ENCODE peak calls at places on chromosomes 2 and 18, in four cellular contexts. One of them, this sample, is unnamed.

GRCh38 chr2:170155022-170155722 is 22.8 kb upstream of the MYO3B start:
- DNase-seq in fibroblast of the aortic adventitia: peak; percentile 68
- DNase-seq in pancreas: no peak
- DNase-seq in epithelial cell of esophagus: peak; percentile 54
- DNase-seq in this sample: peak; percentile 64

GRCh38 chr18:57094199-57094598 is 52.7 kb upstream of the BOD1L2 start:
- DNase-seq in fibroblast of the aortic adventitia: no peak
- DNase-seq in pancreas: no peak
- DNase-seq in epithelial cell of esophagus: no peak
- DNase-seq in this sample: no peak

GRCh38 chr2:224929512-224929911 is 112.8 kb downstream of the DOCK10 start:
- DNase-seq in fibroblast of the aortic adventitia: no peak
- DNase-seq in pancreas: no peak
- DNase-seq in epithelial cell of esophagus: no peak
- DNase-seq in this sample: no peak

GRCh38 chr2:189002079-189002478 is 27.9 kb downstream of the COL3A1 start:
- DNase-seq in fibroblast of the aortic adventitia: peak; percentile 87
- DNase-seq in pancreas: no peak
- DNase-seq in epithelial cell of esophagus: peak; percentile 75
- DNase-seq in this sample: peak; percentile 62

GRCh38 chr2:181104512-181105121 is 124.2 kb downstream of the UBE2E3 start:
- DNase-seq in fibroblast of the aortic adventitia: peak; percentile 82
- DNase-seq in pancreas: no peak
- DNase-seq in epithelial cell of esophagus: peak; percentile 63
- DNase-seq in this sample: peak; percentile 57

GRCh38 chr2:1988594-1988993 is 244.3 kb upstream of the PXDN start:
- DNase-seq in fibroblast of the aortic adventitia: no peak
- DNase-seq in pancreas: no peak
- DNase-seq in epithelial cell of esophagus: no peak
- DNase-seq in this sample: no peak

GRCh38 chr18:23814977-23815614 is 125.8 kb downstream of the LAMA3 start:
- DNase-seq in fibroblast of the aortic adventitia: no peak
- DNase-seq in pancreas: no peak
- DNase-seq in epithelial cell of esophagus: no peak
- DNase-seq in this sample: no peak

GRCh38 chr2:111121028-111121872 is 536 bp downstream of the BCL2L11 start:
- DNase-seq in fibroblast of the aortic adventitia: peak; percentile 23
- DNase-seq in pancreas: peak; percentile 46
- DNase-seq in epithelial cell of esophagus: peak; percentile 50
- DNase-seq in this sample: no peak

GRCh38 chr2:183490930-183491329 is 366.7 kb downstream of the NUP35 start:
- DNase-seq in fibroblast of the aortic adventitia: no peak
- DNase-seq in pancreas: no peak
- DNase-seq in epithelial cell of esophagus: peak; percentile 40
- DNase-seq in this sample: no peak

GRCh38 chr2:206456078-206456769 is 12.9 kb downstream of the ADAM23 start:
- DNase-seq in fibroblast of the aortic adventitia: no peak
- DNase-seq in pancreas: no peak
- DNase-seq in epithelial cell of esophagus: no peak
- DNase-seq in this sample: no peak

GRCh38 chr2:5894355-5894754 is 202.2 kb downstream of the SOX11 start:
- DNase-seq in fibroblast of the aortic adventitia: no peak
- DNase-seq in pancreas: no peak
- DNase-seq in epithelial cell of esophagus: no peak
- DNase-seq in this sample: no peak

GRCh38 chr2:65349863-65350262 is 82.5 kb downstream of the SPRED2 start:
- DNase-seq in fibroblast of the aortic adventitia: peak; percentile 81
- DNase-seq in pancreas: no peak
- DNase-seq in epithelial cell of esophagus: peak; percentile 76
- DNase-seq in this sample: peak; percentile 89

GRCh38 chr2:238787507-238787906 is 60.4 kb upstream of the TWIST2 start:
- DNase-seq in fibroblast of the aortic adventitia: no peak
- DNase-seq in pancreas: no peak
- DNase-seq in epithelial cell of esophagus: no peak
- DNase-seq in this sample: peak; percentile 78

GRCh38 chr2:24731923-24732322 is 61.3 kb downstream of the PTRHD1 start:
- DNase-seq in fibroblast of the aortic adventitia: no peak
- DNase-seq in pancreas: no peak
- DNase-seq in epithelial cell of esophagus: no peak
- DNase-seq in this sample: peak; percentile 49

GRCh38 chr2:215724171-215724570 is 288.3 kb upstream of the FN1 start:
- DNase-seq in fibroblast of the aortic adventitia: no peak
- DNase-seq in pancreas: no peak
- DNase-seq in epithelial cell of esophagus: no peak
- DNase-seq in this sample: no peak

GRCh38 chr18:75797046-75797445 is 369.5 kb upstream of the SMIM21 start:
- DNase-seq in fibroblast of the aortic adventitia: no peak
- DNase-seq in pancreas: no peak
- DNase-seq in epithelial cell of esophagus: no peak
- DNase-seq in this sample: no peak

GRCh38 chr18:77550625-77551024 is 301.0 kb downstream of the GALR1 start:
- DNase-seq in fibroblast of the aortic adventitia: no peak
- DNase-seq in pancreas: no peak
- DNase-seq in epithelial cell of esophagus: no peak
- DNase-seq in this sample: no peak

GRCh38 chr2:70995227-70995729 is 605 bp upstream of the TEX261 start:
- DNase-seq in fibroblast of the aortic adventitia: peak; percentile 13
- DNase-seq in pancreas: peak; percentile 27
- DNase-seq in epithelial cell of esophagus: peak; percentile 68
- DNase-seq in this sample: peak; percentile 70

GRCh38 chr2:143525006-143525405 is 395.8 kb downstream of the ARHGAP15 start:
- DNase-seq in fibroblast of the aortic adventitia: peak; percentile 27
- DNase-seq in pancreas: no peak
- DNase-seq in epithelial cell of esophagus: no peak
- DNase-seq in this sample: peak; percentile 65

GRCh38 chr18:64244571-64244970 is 95.7 kb upstream of the LINC00305 start:
- DNase-seq in fibroblast of the aortic adventitia: no peak
- DNase-seq in pancreas: no peak
- DNase-seq in epithelial cell of esophagus: no peak
- DNase-seq in this sample: no peak

GRCh38 chr2:32135409-32135808 is 30.3 kb upstream of the SLC30A6 start:
- DNase-seq in fibroblast of the aortic adventitia: peak; percentile 72
- DNase-seq in pancreas: peak; percentile 16
- DNase-seq in epithelial cell of esophagus: peak; percentile 69
- DNase-seq in this sample: peak; percentile 70

GRCh38 chr2:38129410-38129809 is 53.5 kb upstream of the CYP1B1 start:
- DNase-seq in fibroblast of the aortic adventitia: no peak
- DNase-seq in pancreas: no peak
- DNase-seq in epithelial cell of esophagus: no peak
- DNase-seq in this sample: no peak

GRCh38 chr2:29117636-29118303 is 2.6 kb downstream of the CLIP4 start:
- DNase-seq in fibroblast of the aortic adventitia: peak; percentile 75
- DNase-seq in pancreas: no peak
- DNase-seq in epithelial cell of esophagus: peak; percentile 86
- DNase-seq in this sample: no peak

GRCh38 chr2:107402330-107402729 is 424.4 kb upstream of the RGPD4 start:
- DNase-seq in fibroblast of the aortic adventitia: no peak
- DNase-seq in pancreas: no peak
- DNase-seq in epithelial cell of esophagus: no peak
- DNase-seq in this sample: no peak

GRCh38 chr2:124489686-124490085 is 464.6 kb downstream of the CNTNAP5 start:
- DNase-seq in fibroblast of the aortic adventitia: no peak
- DNase-seq in pancreas: no peak
- DNase-seq in epithelial cell of esophagus: no peak
- DNase-seq in this sample: no peak

GRCh38 chr2:124482551-124482950 is 457.5 kb downstream of the CNTNAP5 start:
- DNase-seq in fibroblast of the aortic adventitia: no peak
- DNase-seq in pancreas: no peak
- DNase-seq in epithelial cell of esophagus: no peak
- DNase-seq in this sample: no peak

DNA sequence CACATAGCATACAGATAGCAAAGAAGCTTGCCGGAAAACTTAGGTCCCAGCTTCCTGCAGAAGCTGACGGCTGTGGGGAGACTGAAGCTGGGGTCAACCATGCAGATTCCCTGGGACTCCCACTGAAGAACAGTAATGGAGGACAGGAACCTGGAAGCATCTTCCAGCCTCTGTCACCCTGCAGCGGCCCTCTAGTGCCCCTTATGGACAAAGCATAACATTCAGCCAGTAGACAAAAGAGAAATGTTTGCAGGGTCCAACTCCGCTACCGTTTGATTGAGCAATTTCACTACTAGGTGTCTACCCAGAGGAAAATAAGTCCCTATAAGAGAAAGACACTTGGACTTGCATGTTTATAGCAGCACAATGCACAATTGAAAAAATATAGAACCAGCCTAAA is 460.6 kb downstream of the CNTNAP5 start:
- DNase-seq in fibroblast of the aortic adventitia: no peak
- DNase-seq in pancreas: no peak
- DNase-seq in epithelial cell of esophagus: no peak
- DNase-seq in this sample: no peak
- TF ChIP-seq CTCF in fibroblast of the aortic adventitia: no peak
- TF ChIP-seq CTCF in pancreas: no peak
- TF ChIP-seq CTCF in epithelial cell of esophagus: no peak
- TF ChIP-seq CTCF in this sample: no peak

GRCh38 chr2:128491845-128492244 is 173.2 kb upstream of the HS6ST1 start:
- DNase-seq in fibroblast of the aortic adventitia: no peak
- DNase-seq in pancreas: no peak
- DNase-seq in epithelial cell of esophagus: no peak
- DNase-seq in this sample: no peak

GRCh38 chr2:128492966-128493811 is 174.5 kb upstream of the HS6ST1 start:
- DNase-seq in fibroblast of the aortic adventitia: no peak
- DNase-seq in pancreas: no peak
- DNase-seq in epithelial cell of esophagus: no peak
- DNase-seq in this sample: no peak

GRCh38 chr2:128494307-128494639 is 175.6 kb upstream of the HS6ST1 start:
- DNase-seq in fibroblast of the aortic adventitia: no peak
- DNase-seq in pancreas: no peak
- DNase-seq in epithelial cell of esophagus: no peak
- DNase-seq in this sample: no peak

GRCh38 chr2:128494640-128495321 is 176.1 kb upstream of the HS6ST1 start:
- DNase-seq in fibroblast of the aortic adventitia: peak; percentile 90
- DNase-seq in pancreas: peak; percentile 80
- DNase-seq in epithelial cell of esophagus: no peak
- DNase-seq in this sample: no peak

GRCh38 chr2:128493880-128494279 is 175.2 kb upstream of the HS6ST1 start:
- DNase-seq in fibroblast of the aortic adventitia: no peak
- DNase-seq in pancreas: no peak
- DNase-seq in epithelial cell of esophagus: no peak
- DNase-seq in this sample: no peak
- H3K4me3 ChIP-seq in fibroblast of the aortic adventitia: no peak overlapping the region
- H3K4me3 ChIP-seq in pancreas: no peak overlapping the region
- H3K4me3 ChIP-seq in epithelial cell of esophagus: no peak overlapping the region
- H3K4me3 ChIP-seq in this sample: no peak overlapping the region

GRCh38 chr18:62183578-62184195 is 3.2 kb downstream of the PIGN start:
- DNase-seq in fibroblast of the aortic adventitia: peak; percentile 80
- DNase-seq in pancreas: peak; percentile 7
- DNase-seq in epithelial cell of esophagus: peak; percentile 67
- DNase-seq in this sample: peak; percentile 27

GRCh38 chr18:62187543-62188378 is 706 bp downstream of the RELCH start:
- DNase-seq in fibroblast of the aortic adventitia: peak; percentile 26
- DNase-seq in pancreas: peak; percentile 2
- DNase-seq in epithelial cell of esophagus: peak; percentile 39
- DNase-seq in this sample: no peak

GRCh38 chr18:62189208-62189607 is 2.2 kb downstream of the RELCH start:
- DNase-seq in fibroblast of the aortic adventitia: no peak
- DNase-seq in pancreas: no peak
- DNase-seq in epithelial cell of esophagus: no peak
- DNase-seq in this sample: no peak

GRCh38 chr18:62182220-62182619 is 4.6 kb downstream of the PIGN start:
- DNase-seq in fibroblast of the aortic adventitia: no peak
- DNase-seq in pancreas: no peak
- DNase-seq in epithelial cell of esophagus: no peak
- DNase-seq in this sample: no peak

GRCh38 chr18:62186656-62187542 is at the start of the genes PIGN and RELCH:
- DNase-seq in fibroblast of the aortic adventitia: peak; percentile 99
- DNase-seq in pancreas: peak; percentile 97
- DNase-seq in epithelial cell of esophagus: peak; percentile 99
- DNase-seq in this sample: peak; percentile 98
- TF ChIP-seq CTCF in fibroblast of the aortic adventitia: no peak
- TF ChIP-seq CTCF in pancreas: no peak
- TF ChIP-seq CTCF in epithelial cell of esophagus: no peak
- TF ChIP-seq CTCF in this sample: no peak

GRCh38 chr2:174545240-174545639 is 52.4 kb downstream of the WIPF1 start:
- DNase-seq in fibroblast of the aortic adventitia: no peak
- DNase-seq in pancreas: no peak
- DNase-seq in epithelial cell of esophagus: no peak
- DNase-seq in this sample: no peak
- H3K4me3 ChIP-seq in fibroblast of the aortic adventitia: no peak overlapping the region
- H3K4me3 ChIP-seq in pancreas: no peak overlapping the region
- H3K4me3 ChIP-seq in epithelial cell of esophagus: no peak overlapping the region
- H3K4me3 ChIP-seq in this sample: no peak overlapping the region

GRCh38 chr2:240451791-240452470 is 16.5 kb downstream of the GPC1 start:
- DNase-seq in fibroblast of the aortic adventitia: no peak
- DNase-seq in pancreas: no peak
- DNase-seq in epithelial cell of esophagus: no peak
- DNase-seq in this sample: no peak
- TF ChIP-seq CTCF in fibroblast of the aortic adventitia: no peak
- TF ChIP-seq CTCF in pancreas: no peak
- TF ChIP-seq CTCF in epithelial cell of esophagus: no peak
- TF ChIP-seq CTCF in this sample: no peak

DNA sequence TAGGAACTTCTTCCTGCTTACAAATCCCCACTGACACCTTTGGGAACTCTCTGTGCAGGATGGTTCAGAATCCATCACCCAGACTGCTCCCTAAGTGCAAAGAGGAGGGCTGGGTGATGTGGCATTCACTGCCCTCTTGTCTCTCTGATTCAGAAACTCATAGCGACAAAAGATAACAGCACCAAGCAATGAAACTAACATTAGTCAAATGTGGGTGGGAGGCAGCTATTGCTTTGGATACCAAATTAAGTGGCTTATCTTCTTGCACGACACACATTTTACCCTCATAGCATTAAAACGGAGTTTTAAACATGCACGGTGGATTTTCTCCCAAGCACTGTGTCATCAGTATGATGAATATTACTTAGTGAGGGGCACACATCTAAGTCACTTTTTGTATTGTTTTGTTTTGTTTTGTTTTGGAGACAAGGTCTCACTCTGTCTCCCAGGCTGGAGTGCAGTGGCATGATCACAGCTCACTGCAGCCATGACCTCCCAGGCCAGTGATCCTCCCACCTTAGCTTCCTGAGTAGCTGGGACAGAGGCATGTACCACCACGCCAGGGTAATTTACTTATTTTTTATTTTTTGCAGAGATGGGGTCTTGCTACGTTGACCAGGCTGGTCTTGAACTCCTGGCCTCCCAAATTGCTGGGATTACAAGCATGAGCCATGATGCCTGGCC is 40.9 kb upstream of the NEB start:
- DNase-seq in fibroblast of the aortic adventitia: peak; percentile 28
- DNase-seq in pancreas: no peak
- DNase-seq in epithelial cell of esophagus: no peak
- DNase-seq in this sample: no peak
- H3K4me3 ChIP-seq in fibroblast of the aortic adventitia: no peak overlapping the region
- H3K4me3 ChIP-seq in pancreas: no peak overlapping the region
- H3K4me3 ChIP-seq in epithelial cell of esophagus: no peak overlapping the region
- H3K4me3 ChIP-seq in this sample: no peak overlapping the region

GRCh38 chr2:119242276-119243119 is 18.9 kb downstream of the STEAP3 start:
- DNase-seq in fibroblast of the aortic adventitia: no peak
- DNase-seq in pancreas: no peak
- DNase-seq in epithelial cell of esophagus: no peak
- DNase-seq in this sample: no peak
- TF ChIP-seq CTCF in fibroblast of the aortic adventitia: no peak
- TF ChIP-seq CTCF in pancreas: no peak
- TF ChIP-seq CTCF in epithelial cell of esophagus: no peak
- TF ChIP-seq CTCF in this sample: no peak

This sample was measured in foreskin fibroblast.